ENCODE peak calls at places on chromosomes 16 and 17, in eight cellular contexts. One of them, this sample, is unnamed. For H3K4me1, the result is how much of the 10 kb centered on the place peaks cover.

GRCh38 chr17:19482571-19482970 is 51.1 kb upstream of the SLC47A1 start:
- DNase-seq in right atrium auricular region: no peak
- DNase-seq in fibroblast of lung: peak
- DNase-seq in small intestine: no peak
- DNase-seq in CD8-positive, alpha-beta memory T cell: no peak
- DNase-seq in cardiac muscle cell: no peak
- DNase-seq in left ventricle myocardium inferior: no peak
- DNase-seq in colonic mucosa: no peak
- DNase-seq in this sample: no peak

GRCh38 chr17:77923776-77924513 is 34.6 kb upstream of the TNRC6C start:
- DNase-seq in right atrium auricular region: no peak
- DNase-seq in fibroblast of lung: no peak
- DNase-seq in small intestine: peak
- DNase-seq in CD8-positive, alpha-beta memory T cell: no peak
- DNase-seq in cardiac muscle cell: no peak
- DNase-seq in left ventricle myocardium inferior: no peak
- DNase-seq in colonic mucosa: peak
- DNase-seq in this sample: no peak

GRCh38 chr17:75036643-75037268 is 10.0 kb downstream of the ATP5PD start:
- DNase-seq in right atrium auricular region: peak
- DNase-seq in fibroblast of lung: peak
- DNase-seq in small intestine: peak
- DNase-seq in CD8-positive, alpha-beta memory T cell: peak
- DNase-seq in cardiac muscle cell: peak
- DNase-seq in left ventricle myocardium inferior: peak
- DNase-seq in colonic mucosa: peak
- DNase-seq in this sample: peak

GRCh38 chr17:43831633-43832032 is 1.3 kb downstream of the MPP3 start:
- DNase-seq in right atrium auricular region: no peak
- DNase-seq in fibroblast of lung: no peak
- DNase-seq in small intestine: no peak
- DNase-seq in CD8-positive, alpha-beta memory T cell: no peak
- DNase-seq in cardiac muscle cell: peak
- DNase-seq in left ventricle myocardium inferior: peak
- DNase-seq in colonic mucosa: no peak
- DNase-seq in this sample: peak

GRCh38 chr16:10938844-10939648 is 3.2 kb downstream of the DEXI start:
- DNase-seq in right atrium auricular region: no peak
- DNase-seq in fibroblast of lung: no peak
- DNase-seq in small intestine: peak
- DNase-seq in CD8-positive, alpha-beta memory T cell: no peak
- DNase-seq in cardiac muscle cell: no peak
- DNase-seq in left ventricle myocardium inferior: no peak
- DNase-seq in colonic mucosa: no peak
- DNase-seq in this sample: no peak

GRCh38 chr17:279776-280175 is 72.8 kb downstream of the RPH3AL start:
- DNase-seq in right atrium auricular region: no peak
- DNase-seq in fibroblast of lung: no peak
- DNase-seq in small intestine: no peak
- DNase-seq in CD8-positive, alpha-beta memory T cell: no peak
- DNase-seq in cardiac muscle cell: no peak
- DNase-seq in left ventricle myocardium inferior: no peak
- DNase-seq in colonic mucosa: peak
- DNase-seq in this sample: no peak

GRCh38 chr16:590165-590874 is 454 bp downstream of the RAB40C start:
- DNase-seq in right atrium auricular region: no peak
- DNase-seq in fibroblast of lung: peak
- DNase-seq in small intestine: no peak
- DNase-seq in CD8-positive, alpha-beta memory T cell: no peak
- DNase-seq in cardiac muscle cell: peak
- DNase-seq in left ventricle myocardium inferior: no peak
- DNase-seq in colonic mucosa: no peak
- DNase-seq in this sample: peak

GRCh38 chr16:3637371-3637923 is 17.0 kb upstream of the DNASE1 start:
- DNase-seq in right atrium auricular region: peak
- DNase-seq in fibroblast of lung: no peak
- DNase-seq in small intestine: peak
- DNase-seq in CD8-positive, alpha-beta memory T cell: no peak
- DNase-seq in cardiac muscle cell: peak
- DNase-seq in left ventricle myocardium inferior: no peak
- DNase-seq in colonic mucosa: peak
- DNase-seq in this sample: no peak

GRCh38 chr16:12356622-12357365 is 380.3 kb downstream of the SNX29 start:
- DNase-seq in right atrium auricular region: no peak
- DNase-seq in fibroblast of lung: no peak
- DNase-seq in small intestine: no peak
- DNase-seq in CD8-positive, alpha-beta memory T cell: no peak
- DNase-seq in cardiac muscle cell: no peak
- DNase-seq in left ventricle myocardium inferior: no peak
- DNase-seq in colonic mucosa: no peak
- DNase-seq in this sample: no peak

GRCh38 chr17:43768382-43768781 is 9.8 kb upstream of the SOST start:
- DNase-seq in right atrium auricular region: no peak
- DNase-seq in fibroblast of lung: no peak
- DNase-seq in small intestine: no peak
- DNase-seq in CD8-positive, alpha-beta memory T cell: no peak
- DNase-seq in cardiac muscle cell: no peak
- DNase-seq in left ventricle myocardium inferior: peak
- DNase-seq in colonic mucosa: peak
- DNase-seq in this sample: peak

GRCh38 chr16:74627506-74628220 is 20.7 kb upstream of the GLG1 start:
- DNase-seq in right atrium auricular region: no peak
- DNase-seq in fibroblast of lung: peak
- DNase-seq in small intestine: no peak
- DNase-seq in CD8-positive, alpha-beta memory T cell: no peak
- DNase-seq in cardiac muscle cell: no peak
- DNase-seq in left ventricle myocardium inferior: no peak
- DNase-seq in colonic mucosa: no peak
- DNase-seq in this sample: peak

GRCh38 chr16:1923299-1924034 is 5.3 kb upstream of the HS3ST6 start:
- DNase-seq in right atrium auricular region: no peak
- DNase-seq in fibroblast of lung: peak
- DNase-seq in small intestine: peak
- DNase-seq in CD8-positive, alpha-beta memory T cell: no peak
- DNase-seq in cardiac muscle cell: peak
- DNase-seq in left ventricle myocardium inferior: no peak
- DNase-seq in colonic mucosa: peak
- DNase-seq in this sample: peak

GRCh38 chr17:58088624-58089023 is 5.4 kb downstream of the DYNLL2 start:
- DNase-seq in right atrium auricular region: no peak
- DNase-seq in fibroblast of lung: no peak
- DNase-seq in small intestine: no peak
- DNase-seq in CD8-positive, alpha-beta memory T cell: no peak
- DNase-seq in cardiac muscle cell: no peak
- DNase-seq in left ventricle myocardium inferior: no peak
- DNase-seq in colonic mucosa: no peak
- DNase-seq in this sample: no peak

GRCh38 chr17:76645481-76645880 is 1.9 kb upstream of the ST6GALNAC1 start:
- DNase-seq in right atrium auricular region: no peak
- DNase-seq in fibroblast of lung: no peak
- DNase-seq in small intestine: peak
- DNase-seq in CD8-positive, alpha-beta memory T cell: no peak
- DNase-seq in cardiac muscle cell: no peak
- DNase-seq in left ventricle myocardium inferior: no peak
- DNase-seq in colonic mucosa: peak
- DNase-seq in this sample: no peak

GRCh38 chr17:28935744-28936460 is 15.4 kb downstream of the PHF12 start:
- DNase-seq in right atrium auricular region: no peak
- DNase-seq in fibroblast of lung: no peak
- DNase-seq in small intestine: no peak
- DNase-seq in CD8-positive, alpha-beta memory T cell: no peak
- DNase-seq in cardiac muscle cell: no peak
- DNase-seq in left ventricle myocardium inferior: no peak
- DNase-seq in colonic mucosa: no peak
- DNase-seq in this sample: no peak
- H3K4me1 ChIP-seq in right atrium auricular region: half or more
- H3K4me1 ChIP-seq in fibroblast of lung: under half
- H3K4me1 ChIP-seq in small intestine: under half
- H3K4me1 ChIP-seq in CD8-positive, alpha-beta memory T cell: half or more
- H3K4me1 ChIP-seq in cardiac muscle cell: under half
- H3K4me1 ChIP-seq in left ventricle myocardium inferior: half or more
- H3K4me1 ChIP-seq in colonic mucosa: under half
- H3K4me1 ChIP-seq in this sample: under half

GRCh38 chr16:88977028-88977844 is at the start of gene CBFA2T3:
- DNase-seq in right atrium auricular region: peak
- DNase-seq in fibroblast of lung: peak
- DNase-seq in small intestine: no peak
- DNase-seq in CD8-positive, alpha-beta memory T cell: no peak
- DNase-seq in cardiac muscle cell: no peak
- DNase-seq in left ventricle myocardium inferior: peak
- DNase-seq in colonic mucosa: peak
- DNase-seq in this sample: peak
- H3K4me1 ChIP-seq in right atrium auricular region: under half
- H3K4me1 ChIP-seq in fibroblast of lung: under half
- H3K4me1 ChIP-seq in small intestine: under half
- H3K4me1 ChIP-seq in CD8-positive, alpha-beta memory T cell: under half
- H3K4me1 ChIP-seq in cardiac muscle cell: under half
- H3K4me1 ChIP-seq in left ventricle myocardium inferior: under half
- H3K4me1 ChIP-seq in colonic mucosa: under half
- H3K4me1 ChIP-seq in this sample: under half

GRCh38 chr16:49469323-49469670 is 95.7 kb downstream of the C16orf78 start:
- DNase-seq in right atrium auricular region: no peak
- DNase-seq in fibroblast of lung: no peak
- DNase-seq in small intestine: no peak
- DNase-seq in CD8-positive, alpha-beta memory T cell: no peak
- DNase-seq in cardiac muscle cell: no peak
- DNase-seq in left ventricle myocardium inferior: no peak
- DNase-seq in colonic mucosa: peak
- DNase-seq in this sample: no peak

GRCh38 chr16:49469930-49470451 is 96.4 kb downstream of the C16orf78 start:
- DNase-seq in right atrium auricular region: no peak
- DNase-seq in fibroblast of lung: no peak
- DNase-seq in small intestine: no peak
- DNase-seq in CD8-positive, alpha-beta memory T cell: no peak
- DNase-seq in cardiac muscle cell: no peak
- DNase-seq in left ventricle myocardium inferior: no peak
- DNase-seq in colonic mucosa: peak
- DNase-seq in this sample: no peak

GRCh38 chr16:49467540-49468372 is 94.2 kb downstream of the C16orf78 start:
- DNase-seq in right atrium auricular region: peak
- DNase-seq in fibroblast of lung: no peak
- DNase-seq in small intestine: no peak
- DNase-seq in CD8-positive, alpha-beta memory T cell: no peak
- DNase-seq in cardiac muscle cell: no peak
- DNase-seq in left ventricle myocardium inferior: no peak
- DNase-seq in colonic mucosa: peak
- DNase-seq in this sample: no peak

GRCh38 chr16:49470550-49470949 is 96.9 kb downstream of the C16orf78 start:
- DNase-seq in right atrium auricular region: peak
- DNase-seq in fibroblast of lung: no peak
- DNase-seq in small intestine: no peak
- DNase-seq in CD8-positive, alpha-beta memory T cell: no peak
- DNase-seq in cardiac muscle cell: no peak
- DNase-seq in left ventricle myocardium inferior: no peak
- DNase-seq in colonic mucosa: peak
- DNase-seq in this sample: no peak

DNA sequence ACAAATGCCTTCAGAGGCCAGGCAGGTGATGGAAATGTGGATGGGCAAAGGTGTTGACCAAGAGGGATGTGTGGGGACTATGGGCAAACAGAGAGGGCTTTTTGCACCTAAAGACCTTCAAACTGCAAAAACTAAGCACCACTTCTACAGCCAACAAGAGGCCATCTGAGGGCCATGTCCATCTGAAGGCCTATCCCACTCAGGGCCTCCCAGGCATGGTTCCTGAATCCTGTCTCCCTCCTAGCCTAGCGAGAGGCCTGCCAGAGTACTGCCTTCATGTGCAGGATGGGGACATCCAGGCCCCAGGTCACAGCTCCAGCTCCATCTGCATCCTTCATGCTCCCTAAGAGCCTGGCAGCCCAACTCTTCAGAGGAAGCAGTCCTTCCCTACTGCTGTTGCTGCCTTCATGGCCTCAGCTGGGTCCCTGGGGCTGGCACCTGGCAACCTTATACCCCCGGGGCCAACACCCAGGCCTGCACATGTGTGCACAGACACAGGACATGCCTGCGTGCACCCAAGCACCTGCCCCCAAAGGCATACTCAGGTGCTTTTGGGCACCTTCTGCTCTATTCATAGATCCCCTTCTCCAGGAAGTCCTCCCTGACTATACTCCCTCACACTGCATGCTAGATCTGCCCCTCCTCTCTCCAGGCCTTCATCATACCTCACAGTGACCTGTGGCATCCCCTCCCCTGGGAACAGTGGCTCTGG is 95.2 kb downstream of the C16orf78 start:
- DNase-seq in right atrium auricular region: peak
- DNase-seq in fibroblast of lung: no peak
- DNase-seq in small intestine: no peak
- DNase-seq in CD8-positive, alpha-beta memory T cell: no peak
- DNase-seq in cardiac muscle cell: no peak
- DNase-seq in left ventricle myocardium inferior: no peak
- DNase-seq in colonic mucosa: peak
- DNase-seq in this sample: no peak
- H3K4me1 ChIP-seq in right atrium auricular region: under half
- H3K4me1 ChIP-seq in fibroblast of lung: under half
- H3K4me1 ChIP-seq in small intestine: under half
- H3K4me1 ChIP-seq in CD8-positive, alpha-beta memory T cell: under half
- H3K4me1 ChIP-seq in cardiac muscle cell: under half
- H3K4me1 ChIP-seq in left ventricle myocardium inferior: under half
- H3K4me1 ChIP-seq in colonic mucosa: under half
- H3K4me1 ChIP-seq in this sample: under half

GRCh38 chr17:82531431-82531881 is 11.9 kb downstream of the FOXK2 start:
- DNase-seq in right atrium auricular region: no peak
- DNase-seq in fibroblast of lung: peak
- DNase-seq in small intestine: no peak
- DNase-seq in CD8-positive, alpha-beta memory T cell: no peak
- DNase-seq in cardiac muscle cell: no peak
- DNase-seq in left ventricle myocardium inferior: no peak
- DNase-seq in colonic mucosa: no peak
- DNase-seq in this sample: no peak

GRCh38 chr17:82536220-82537201 is 17.0 kb downstream of the FOXK2 start:
- DNase-seq in right atrium auricular region: no peak
- DNase-seq in fibroblast of lung: peak
- DNase-seq in small intestine: peak
- DNase-seq in CD8-positive, alpha-beta memory T cell: no peak
- DNase-seq in cardiac muscle cell: peak
- DNase-seq in left ventricle myocardium inferior: peak
- DNase-seq in colonic mucosa: peak
- DNase-seq in this sample: peak

GRCh38 chr17:82529914-82530300 is 10.4 kb downstream of the FOXK2 start:
- DNase-seq in right atrium auricular region: no peak
- DNase-seq in fibroblast of lung: no peak
- DNase-seq in small intestine: no peak
- DNase-seq in CD8-positive, alpha-beta memory T cell: no peak
- DNase-seq in cardiac muscle cell: no peak
- DNase-seq in left ventricle myocardium inferior: no peak
- DNase-seq in colonic mucosa: no peak
- DNase-seq in this sample: no peak

GRCh38 chr17:82528484-82529265 is 9.1 kb downstream of the FOXK2 start:
- DNase-seq in right atrium auricular region: peak
- DNase-seq in fibroblast of lung: peak
- DNase-seq in small intestine: peak
- DNase-seq in CD8-positive, alpha-beta memory T cell: no peak
- DNase-seq in cardiac muscle cell: no peak
- DNase-seq in left ventricle myocardium inferior: peak
- DNase-seq in colonic mucosa: peak
- DNase-seq in this sample: peak

DNA sequence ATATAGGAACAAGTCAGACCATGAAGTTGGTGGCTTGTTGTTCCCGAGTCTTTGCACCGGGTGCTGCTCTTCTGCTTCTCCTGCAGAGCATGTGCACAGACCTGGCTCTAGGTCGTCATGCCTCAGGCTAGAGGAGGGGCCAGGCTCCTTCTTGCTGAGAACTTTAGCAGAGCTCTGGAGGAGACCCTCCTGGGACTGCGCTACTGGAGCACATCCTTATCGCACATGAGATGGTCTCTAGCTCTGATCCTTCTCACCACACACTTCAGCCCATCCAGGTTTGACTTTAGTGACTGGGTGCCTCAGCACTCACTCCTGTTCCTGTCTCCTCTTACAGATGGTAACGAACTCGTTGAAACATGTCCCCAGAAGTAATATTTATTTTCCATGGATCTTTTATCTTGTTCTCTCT is 14.9 kb downstream of the FOXK2 start:
- DNase-seq in right atrium auricular region: no peak
- DNase-seq in fibroblast of lung: no peak
- DNase-seq in small intestine: no peak
- DNase-seq in CD8-positive, alpha-beta memory T cell: no peak
- DNase-seq in cardiac muscle cell: no peak
- DNase-seq in left ventricle myocardium inferior: no peak
- DNase-seq in colonic mucosa: no peak
- DNase-seq in this sample: no peak
- H3K4me1 ChIP-seq in right atrium auricular region: half or more
- H3K4me1 ChIP-seq in fibroblast of lung: under half
- H3K4me1 ChIP-seq in small intestine: under half
- H3K4me1 ChIP-seq in CD8-positive, alpha-beta memory T cell: under half
- H3K4me1 ChIP-seq in cardiac muscle cell: under half
- H3K4me1 ChIP-seq in left ventricle myocardium inferior: half or more
- H3K4me1 ChIP-seq in colonic mucosa: under half
- H3K4me1 ChIP-seq in this sample: under half